ENCODE peak calls at places on chromosomes 13 and 19, in nine cellular contexts. One of them, this sample, is unnamed. For H3K9me3, the result is how much of the 10 kb centered on the place peaks cover.

GRCh38 chr19:41353466-41354342 is at the start of gene TGFB1:
- DNase-seq in CD4-positive, alpha-beta T cell: peak
- DNase-seq in transverse colon: peak
- DNase-seq in MM.1S: peak
- DNase-seq in effector memory CD4-positive, alpha-beta T cell: peak
- DNase-seq in CD8-positive, alpha-beta memory T cell: peak
- DNase-seq in pancreas: peak
- DNase-seq in breast epithelium: peak
- DNase-seq in cardiac muscle cell: peak
- DNase-seq in this sample: peak

GRCh38 chr19:6459356-6460098 is at the start of gene SLC25A23:
- DNase-seq in transverse colon: peak
- DNase-seq in pancreas: peak
- DNase-seq in CD4-positive, alpha-beta T cell: peak
- DNase-seq in breast epithelium: peak
- DNase-seq in CD8-positive, alpha-beta memory T cell: peak
- DNase-seq in MM.1S: peak
- DNase-seq in cardiac muscle cell: peak
- DNase-seq in effector memory CD4-positive, alpha-beta T cell: peak
- DNase-seq in this sample: peak

GRCh38 chr19:47035127-47035494 is 13.3 kb downstream of the TMEM160 start:
- DNase-seq in transverse colon: no peak
- DNase-seq in MM.1S: no peak
- DNase-seq in effector memory CD4-positive, alpha-beta T cell: no peak
- DNase-seq in breast epithelium: no peak
- DNase-seq in CD8-positive, alpha-beta memory T cell: no peak
- DNase-seq in cardiac muscle cell: no peak
- DNase-seq in pancreas: no peak
- DNase-seq in CD4-positive, alpha-beta T cell: no peak
- DNase-seq in this sample: no peak

GRCh38 chr13:98556417-98556816 is 20.5 kb downstream of the STK24 start:
- DNase-seq in breast epithelium: no peak
- DNase-seq in pancreas: no peak
- DNase-seq in cardiac muscle cell: no peak
- DNase-seq in CD4-positive, alpha-beta T cell: no peak
- DNase-seq in MM.1S: no peak
- DNase-seq in CD8-positive, alpha-beta memory T cell: no peak
- DNase-seq in transverse colon: no peak
- DNase-seq in effector memory CD4-positive, alpha-beta T cell: no peak
- DNase-seq in this sample: no peak

GRCh38 chr19:4957981-4958380 is 10.9 kb upstream of the KDM4B start:
- DNase-seq in MM.1S: no peak
- DNase-seq in transverse colon: no peak
- DNase-seq in effector memory CD4-positive, alpha-beta T cell: no peak
- DNase-seq in pancreas: no peak
- DNase-seq in CD4-positive, alpha-beta T cell: no peak
- DNase-seq in breast epithelium: no peak
- DNase-seq in cardiac muscle cell: no peak
- DNase-seq in CD8-positive, alpha-beta memory T cell: no peak
- DNase-seq in this sample: no peak

GRCh38 chr19:55080915-55081772 is 5.5 kb downstream of the EPS8L1 start:
- DNase-seq in MM.1S: no peak
- DNase-seq in cardiac muscle cell: peak
- DNase-seq in effector memory CD4-positive, alpha-beta T cell: peak
- DNase-seq in transverse colon: peak
- DNase-seq in pancreas: peak
- DNase-seq in CD4-positive, alpha-beta T cell: peak
- DNase-seq in breast epithelium: peak
- DNase-seq in CD8-positive, alpha-beta memory T cell: peak
- DNase-seq in this sample: peak

GRCh38 chr19:48136547-48136946 is 25.9 kb upstream of the PLA2G4C start:
- DNase-seq in breast epithelium: no peak
- DNase-seq in CD8-positive, alpha-beta memory T cell: no peak
- DNase-seq in MM.1S: no peak
- DNase-seq in effector memory CD4-positive, alpha-beta T cell: no peak
- DNase-seq in transverse colon: no peak
- DNase-seq in CD4-positive, alpha-beta T cell: no peak
- DNase-seq in pancreas: no peak
- DNase-seq in cardiac muscle cell: no peak
- DNase-seq in this sample: no peak

GRCh38 chr13:34847751-34848150 is 94.3 kb upstream of the NBEA start:
- DNase-seq in CD8-positive, alpha-beta memory T cell: no peak
- DNase-seq in MM.1S: no peak
- DNase-seq in pancreas: no peak
- DNase-seq in breast epithelium: no peak
- DNase-seq in cardiac muscle cell: peak
- DNase-seq in CD4-positive, alpha-beta T cell: no peak
- DNase-seq in effector memory CD4-positive, alpha-beta T cell: no peak
- DNase-seq in transverse colon: no peak
- DNase-seq in this sample: no peak

GRCh38 chr19:42316223-42317211 is 3.4 kb downstream of the TMEM145 start:
- DNase-seq in MM.1S: no peak
- DNase-seq in CD8-positive, alpha-beta memory T cell: no peak
- DNase-seq in cardiac muscle cell: no peak
- DNase-seq in effector memory CD4-positive, alpha-beta T cell: no peak
- DNase-seq in transverse colon: peak
- DNase-seq in breast epithelium: no peak
- DNase-seq in CD4-positive, alpha-beta T cell: no peak
- DNase-seq in pancreas: no peak
- DNase-seq in this sample: no peak

GRCh38 chr19:5292453-5292842 is 48.2 kb downstream of the PTPRS start:
- DNase-seq in CD4-positive, alpha-beta T cell: peak
- DNase-seq in cardiac muscle cell: no peak
- DNase-seq in CD8-positive, alpha-beta memory T cell: peak
- DNase-seq in transverse colon: peak
- DNase-seq in breast epithelium: no peak
- DNase-seq in effector memory CD4-positive, alpha-beta T cell: no peak
- DNase-seq in MM.1S: no peak
- DNase-seq in pancreas: no peak
- DNase-seq in this sample: no peak

GRCh38 chr19:925912-926594 is at the start of gene ARID3A:
- DNase-seq in pancreas: no peak
- DNase-seq in cardiac muscle cell: peak
- DNase-seq in effector memory CD4-positive, alpha-beta T cell: no peak
- DNase-seq in CD4-positive, alpha-beta T cell: peak
- DNase-seq in transverse colon: peak
- DNase-seq in CD8-positive, alpha-beta memory T cell: no peak
- DNase-seq in breast epithelium: peak
- DNase-seq in MM.1S: no peak
- DNase-seq in this sample: peak

GRCh38 chr13:78121459-78122348 is 203.1 kb upstream of the EDNRB start:
- DNase-seq in cardiac muscle cell: peak
- DNase-seq in CD8-positive, alpha-beta memory T cell: peak
- DNase-seq in effector memory CD4-positive, alpha-beta T cell: no peak
- DNase-seq in breast epithelium: no peak
- DNase-seq in transverse colon: peak
- DNase-seq in MM.1S: peak
- DNase-seq in pancreas: peak
- DNase-seq in CD4-positive, alpha-beta T cell: peak
- DNase-seq in this sample: no peak

GRCh38 chr19:3440082-3440481 is 40.2 kb downstream of the SMIM24 start:
- DNase-seq in transverse colon: peak
- DNase-seq in MM.1S: peak
- DNase-seq in CD8-positive, alpha-beta memory T cell: peak
- DNase-seq in pancreas: peak
- DNase-seq in CD4-positive, alpha-beta T cell: peak
- DNase-seq in effector memory CD4-positive, alpha-beta T cell: peak
- DNase-seq in cardiac muscle cell: no peak
- DNase-seq in breast epithelium: no peak
- DNase-seq in this sample: peak

GRCh38 chr13:95541308-95541707 is 11.2 kb upstream of the CLDN10 start:
- DNase-seq in breast epithelium: no peak
- DNase-seq in transverse colon: no peak
- DNase-seq in pancreas: no peak
- DNase-seq in CD8-positive, alpha-beta memory T cell: no peak
- DNase-seq in effector memory CD4-positive, alpha-beta T cell: no peak
- DNase-seq in CD4-positive, alpha-beta T cell: no peak
- DNase-seq in cardiac muscle cell: no peak
- DNase-seq in MM.1S: no peak
- DNase-seq in this sample: no peak

GRCh38 chr13:41418027-41418426 is 39.3 kb upstream of the RGCC start:
- DNase-seq in breast epithelium: no peak
- DNase-seq in cardiac muscle cell: no peak
- DNase-seq in effector memory CD4-positive, alpha-beta T cell: no peak
- DNase-seq in CD4-positive, alpha-beta T cell: no peak
- DNase-seq in CD8-positive, alpha-beta memory T cell: no peak
- DNase-seq in transverse colon: no peak
- DNase-seq in MM.1S: no peak
- DNase-seq in pancreas: no peak
- DNase-seq in this sample: no peak

GRCh38 chr13:38309397-38309796 is 40.3 kb upstream of the UFM1 start:
- DNase-seq in effector memory CD4-positive, alpha-beta T cell: no peak
- DNase-seq in breast epithelium: no peak
- DNase-seq in CD8-positive, alpha-beta memory T cell: no peak
- DNase-seq in MM.1S: no peak
- DNase-seq in transverse colon: no peak
- DNase-seq in cardiac muscle cell: no peak
- DNase-seq in CD4-positive, alpha-beta T cell: no peak
- DNase-seq in pancreas: no peak
- DNase-seq in this sample: no peak

GRCh38 chr19:688992-689391 is 6.3 kb downstream of the PRSS57 start:
- DNase-seq in CD4-positive, alpha-beta T cell: no peak
- DNase-seq in CD8-positive, alpha-beta memory T cell: no peak
- DNase-seq in transverse colon: no peak
- DNase-seq in pancreas: no peak
- DNase-seq in MM.1S: no peak
- DNase-seq in breast epithelium: no peak
- DNase-seq in cardiac muscle cell: no peak
- DNase-seq in effector memory CD4-positive, alpha-beta T cell: no peak
- DNase-seq in this sample: no peak

GRCh38 chr19:40341601-40342482 is 6.4 kb downstream of the C19orf47 start:
- DNase-seq in cardiac muscle cell: peak
- DNase-seq in pancreas: no peak
- DNase-seq in CD4-positive, alpha-beta T cell: no peak
- DNase-seq in MM.1S: no peak
- DNase-seq in effector memory CD4-positive, alpha-beta T cell: no peak
- DNase-seq in breast epithelium: peak
- DNase-seq in transverse colon: no peak
- DNase-seq in CD8-positive, alpha-beta memory T cell: no peak
- DNase-seq in this sample: no peak

DNA sequence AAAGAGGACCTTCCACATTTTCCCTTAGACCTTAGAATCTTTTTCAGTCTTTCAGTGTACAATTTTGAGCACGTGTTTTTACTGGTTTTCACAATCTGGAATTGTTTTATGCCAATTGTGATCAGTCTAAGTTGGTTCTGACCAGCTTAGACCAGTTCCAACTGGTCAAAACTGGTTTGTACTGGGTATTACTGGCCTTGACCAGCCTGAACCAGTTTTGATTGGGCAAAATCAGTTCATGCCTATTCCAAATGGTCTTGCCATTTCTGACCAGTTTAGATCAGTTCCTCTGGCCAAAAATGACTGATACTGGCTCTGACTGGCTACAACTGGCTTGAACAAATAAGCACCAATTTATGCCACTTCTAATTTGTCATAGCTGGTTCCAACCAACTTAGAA is 36.4 kb downstream of the ZNF585A start:
- DNase-seq in pancreas: no peak
- DNase-seq in effector memory CD4-positive, alpha-beta T cell: no peak
- DNase-seq in MM.1S: no peak
- DNase-seq in breast epithelium: no peak
- DNase-seq in cardiac muscle cell: no peak
- DNase-seq in transverse colon: no peak
- DNase-seq in CD8-positive, alpha-beta memory T cell: no peak
- DNase-seq in CD4-positive, alpha-beta T cell: no peak
- DNase-seq in this sample: no peak
- H3K9me3 ChIP-seq in pancreas: under half
- H3K9me3 ChIP-seq in effector memory CD4-positive, alpha-beta T cell: half or more
- H3K9me3 ChIP-seq in MM.1S: under half
- H3K9me3 ChIP-seq in breast epithelium: half or more
- H3K9me3 ChIP-seq in cardiac muscle cell: under half
- H3K9me3 ChIP-seq in transverse colon: half or more
- H3K9me3 ChIP-seq in CD8-positive, alpha-beta memory T cell: half or more
- H3K9me3 ChIP-seq in CD4-positive, alpha-beta T cell: half or more
- H3K9me3 ChIP-seq in this sample: under half

DNA sequence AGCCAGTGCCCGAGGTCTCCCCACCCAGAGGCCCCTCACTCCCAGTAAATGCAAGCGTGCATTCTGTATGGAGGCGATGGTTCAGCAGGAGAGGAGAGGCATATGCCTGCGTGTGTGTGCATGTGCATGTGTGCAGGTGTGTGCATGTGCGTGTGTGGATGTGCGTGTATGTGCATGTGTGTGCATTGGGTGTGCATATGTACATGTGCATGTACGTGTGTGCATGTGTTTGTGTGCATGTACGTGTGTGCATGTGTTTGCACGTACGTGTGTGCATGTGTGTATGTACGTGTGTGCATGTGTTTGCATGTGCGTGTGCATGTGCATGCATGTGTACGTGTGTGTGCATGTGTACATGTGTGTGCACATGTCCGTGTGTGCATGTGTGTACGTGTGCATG is 345.9 kb downstream of the TEX29 start:
- DNase-seq in transverse colon: no peak
- DNase-seq in breast epithelium: no peak
- DNase-seq in cardiac muscle cell: no peak
- DNase-seq in CD8-positive, alpha-beta memory T cell: no peak
- DNase-seq in effector memory CD4-positive, alpha-beta T cell: no peak
- DNase-seq in MM.1S: no peak
- DNase-seq in pancreas: no peak
- DNase-seq in CD4-positive, alpha-beta T cell: no peak
- DNase-seq in this sample: no peak
- H3K9me3 ChIP-seq in transverse colon: under half
- H3K9me3 ChIP-seq in breast epithelium: under half
- H3K9me3 ChIP-seq in cardiac muscle cell: under half
- H3K9me3 ChIP-seq in CD8-positive, alpha-beta memory T cell: under half
- H3K9me3 ChIP-seq in effector memory CD4-positive, alpha-beta T cell: under half
- H3K9me3 ChIP-seq in MM.1S: under half
- H3K9me3 ChIP-seq in pancreas: under half
- H3K9me3 ChIP-seq in CD4-positive, alpha-beta T cell: under half
- H3K9me3 ChIP-seq in this sample: under half

GRCh38 chr19:34959021-34959420 is 5.0 kb downstream of the ZNF792 start:
- DNase-seq in cardiac muscle cell: no peak
- DNase-seq in transverse colon: no peak
- DNase-seq in pancreas: no peak
- DNase-seq in CD4-positive, alpha-beta T cell: no peak
- DNase-seq in effector memory CD4-positive, alpha-beta T cell: no peak
- DNase-seq in breast epithelium: no peak
- DNase-seq in MM.1S: no peak
- DNase-seq in CD8-positive, alpha-beta memory T cell: no peak
- DNase-seq in this sample: no peak
- H3K9me3 ChIP-seq in cardiac muscle cell: under half
- H3K9me3 ChIP-seq in transverse colon: half or more
- H3K9me3 ChIP-seq in pancreas: under half
- H3K9me3 ChIP-seq in CD4-positive, alpha-beta T cell: half or more
- H3K9me3 ChIP-seq in effector memory CD4-positive, alpha-beta T cell: half or more
- H3K9me3 ChIP-seq in breast epithelium: half or more
- H3K9me3 ChIP-seq in MM.1S: under half
- H3K9me3 ChIP-seq in CD8-positive, alpha-beta memory T cell: half or more
- H3K9me3 ChIP-seq in this sample: half or more

GRCh38 chr19:58209577-58209976 is 19.1 kb upstream of the ZNF544 start:
- DNase-seq in breast epithelium: no peak
- DNase-seq in effector memory CD4-positive, alpha-beta T cell: no peak
- DNase-seq in MM.1S: no peak
- DNase-seq in pancreas: no peak
- DNase-seq in CD4-positive, alpha-beta T cell: no peak
- DNase-seq in transverse colon: no peak
- DNase-seq in cardiac muscle cell: no peak
- DNase-seq in CD8-positive, alpha-beta memory T cell: no peak
- DNase-seq in this sample: no peak
- H3K9me3 ChIP-seq in breast epithelium: half or more
- H3K9me3 ChIP-seq in effector memory CD4-positive, alpha-beta T cell: half or more
- H3K9me3 ChIP-seq in MM.1S: under half
- H3K9me3 ChIP-seq in pancreas: under half
- H3K9me3 ChIP-seq in CD4-positive, alpha-beta T cell: half or more
- H3K9me3 ChIP-seq in transverse colon: half or more
- H3K9me3 ChIP-seq in cardiac muscle cell: under half
- H3K9me3 ChIP-seq in CD8-positive, alpha-beta memory T cell: half or more
- H3K9me3 ChIP-seq in this sample: half or more

This sample was measured in T-helper 17 cell.